ENCODE peak calls at places on chromosomes 5 and 9, in ten cellular contexts. N, H, V, B, Q, F, W, E, T and M are unnamed samples.

GRCh38 chr5:94432499-94432898 is 185.9 kb downstream of the KIAA0825 start:
- DNase-seq in N (no peak), H (peak), V (peak), B (no peak), Q (no peak), F (no peak), W (peak), E (no peak), T (peak), M (peak)

GRCh38 chr5:147949711-147950573 is 43.6 kb upstream of the C5orf46 start:
- DNase-seq in N (no peak), H (no peak), V (peak), B (peak), Q (no peak), F (no peak), W (peak), E (no peak), T (peak), M (peak)

GRCh38 chr5:1103505-1104326 is 8.1 kb downstream of the SLC12A7 start:
- DNase-seq in N (peak), H (peak), V (no peak), B (no peak), Q (no peak), F (peak), W (peak), E (peak), T (peak), M (no peak)

GRCh38 chr5:77168187-77168883 is 42.1 kb upstream of the PDE8B start:
- DNase-seq in N (peak), H (peak), V (no peak), B (peak), Q (no peak), F (peak), W (peak), E (peak), T (peak), M (peak)

GRCh38 chr5:179505636-179506261 is 44.6 kb upstream of the RUFY1 start:
- DNase-seq in N (no peak), H (no peak), V (no peak), B (no peak), Q (no peak), F (no peak), W (no peak), E (no peak), T (no peak), M (no peak)

GRCh38 chr5:610744-611730 is 1.1 kb upstream of the CEP72 start:
- DNase-seq in N (no peak), H (no peak), V (no peak), B (no peak), Q (no peak), F (no peak), W (no peak), E (no peak), T (no peak), M (no peak)

GRCh38 chr5:133595465-133595864 is 16.9 kb downstream of the FSTL4 start:
- DNase-seq in N (no peak), H (no peak), V (no peak), B (no peak), Q (no peak), F (no peak), W (no peak), E (no peak), T (no peak), M (no peak)

GRCh38 chr9:18109670-18110069 is 364.3 kb upstream of the ADAMTSL1 start:
- DNase-seq in N (no peak), H (no peak), V (no peak), B (no peak), Q (no peak), F (no peak), W (no peak), E (no peak), T (no peak), M (no peak)

GRCh38 chr5:125093776-125094175 is 347.3 kb upstream of the ZNF608 start:
- DNase-seq in N (no peak), H (no peak), V (peak), B (peak), Q (no peak), F (no peak), W (peak), E (no peak), T (peak), M (peak)

GRCh38 chr9:107989544-107989943 is 500.0 kb upstream of the KLF4 start:
- DNase-seq in N (no peak), H (peak), V (peak), B (no peak), Q (no peak), F (peak), W (peak), E (no peak), T (no peak), M (peak)

GRCh38 chr5:156947933-156948332 is 15.1 kb downstream of the TIMD4 start:
- DNase-seq in N (no peak), H (no peak), V (no peak), B (no peak), Q (no peak), F (no peak), W (no peak), E (no peak), T (no peak), M (no peak)

GRCh38 chr9:70563437-70564204 is 149.2 kb upstream of the KLF9 start:
- DNase-seq in N (no peak), H (peak), V (peak), B (no peak), Q (peak), F (no peak), W (peak), E (no peak), T (no peak), M (peak)

GRCh38 chr5:61332891-61333350 is 863 bp downstream of the ZSWIM6 start:
- DNase-seq in N (peak), H (peak), V (peak), B (peak), Q (peak), F (peak), W (peak), E (peak), T (peak), M (peak)

GRCh38 chr9:77879344-77880089 is 152.1 kb downstream of the GNAQ start:
- DNase-seq in N (no peak), H (no peak), V (peak), B (peak), Q (no peak), F (no peak), W (peak), E (no peak), T (no peak), M (no peak)

GRCh38 chr9:131500377-131500776 is 2.3 kb upstream of the POMT1 start:
- DNase-seq in N (no peak), H (no peak), V (peak), B (no peak), Q (peak), F (no peak), W (no peak), E (no peak), T (no peak), M (no peak)

GRCh38 chr5:60779431-60779830 is 64.6 kb downstream of the ELOVL7 start:
- DNase-seq in N (no peak), H (no peak), V (no peak), B (peak), Q (no peak), F (no peak), W (peak), E (no peak), T (no peak), M (no peak)

GRCh38 chr9:137728444-137729311 is 109.9 kb downstream of the EHMT1 start:
- DNase-seq in N (no peak), H (peak), V (no peak), B (no peak), Q (no peak), F (no peak), W (no peak), E (no peak), T (no peak), M (no peak)

GRCh38 chr9:24118170-24118569 is 292.1 kb upstream of the ELAVL2 start:
- DNase-seq in N (no peak), H (no peak), V (peak), B (peak), Q (no peak), F (no peak), W (no peak), E (no peak), T (no peak), M (no peak)

GRCh38 chr5:127696688-127697087 is 6.5 kb upstream of the CCDC192 start:
- DNase-seq in N (no peak), H (no peak), V (no peak), B (no peak), Q (no peak), F (no peak), W (peak), E (no peak), T (no peak), M (no peak)

GRCh38 chr5:115070737-115071136 is 99.0 kb downstream of the TRIM36 start:
- DNase-seq in N (no peak), H (no peak), V (no peak), B (no peak), Q (no peak), F (no peak), W (no peak), E (no peak), T (no peak), M (no peak)

GRCh38 chr9:70641031-70641430 is 226.6 kb upstream of the KLF9 start:
- DNase-seq in N (no peak), H (no peak), V (no peak), B (no peak), Q (no peak), F (no peak), W (no peak), E (no peak), T (no peak), M (no peak)

GRCh38 chr9:124356745-124357390 is 58.4 kb downstream of the PSMB7 start:
- DNase-seq in N (no peak), H (no peak), V (no peak), B (no peak), Q (no peak), F (no peak), W (no peak), E (no peak), T (no peak), M (no peak)

GRCh38 chr9:89527084-89527483 is 29.2 kb upstream of the SEMA4D start:
- DNase-seq in N (peak), H (peak), V (no peak), B (no peak), Q (no peak), F (no peak), W (no peak), E (peak), T (no peak), M (no peak)

GRCh38 chr9:135464181-135464580 is 15.4 kb upstream of the PPP1R26 start:
- DNase-seq in N (no peak), H (no peak), V (no peak), B (no peak), Q (no peak), F (no peak), W (no peak), E (no peak), T (no peak), M (no peak)

GRCh38 chr5:178371362-178372090 is 138.9 kb upstream of the PHYKPL start:
- DNase-seq in N (no peak), H (no peak), V (no peak), B (no peak), Q (no peak), F (no peak), W (no peak), E (no peak), T (no peak), M (no peak)
- H3K4me3 ChIP-seq in N (no peak), H (no peak), V (no peak), B (no peak), Q (no peak), F (no peak), W (no peak), E (no peak), T (no peak), M (peak)

GRCh38 chr9:133691659-133692363 is 46.3 kb downstream of the SARDH start:
- DNase-seq in N (no peak), H (no peak), V (peak), B (no peak), Q (no peak), F (no peak), W (peak), E (peak), T (no peak), M (peak)
- H3K4me3 ChIP-seq in N (no peak), H (no peak), V (no peak), B (no peak), Q (no peak), F (no peak), W (no peak), E (no peak), T (no peak), M (no peak)

GRCh38 chr5:177447066-177447610 is 524 bp downstream of the PRR7 start:
- DNase-seq in N (no peak), H (peak), V (peak), B (peak), Q (peak), F (peak), W (peak), E (no peak), T (no peak), M (peak)

GRCh38 chr5:177443144-177443983 is 3.2 kb upstream of the PRR7 start:
- DNase-seq in N (no peak), H (no peak), V (no peak), B (no peak), Q (no peak), F (no peak), W (no peak), E (no peak), T (no peak), M (no peak)

GRCh38 chr5:177446184-177447065 is at the start of gene PRR7:
- DNase-seq in N (peak), H (peak), V (peak), B (peak), Q (peak), F (peak), W (peak), E (peak), T (peak), M (peak)

GRCh38 chr5:177444106-177445051 is 2.2 kb upstream of the PRR7 start:
- DNase-seq in N (no peak), H (no peak), V (no peak), B (no peak), Q (no peak), F (no peak), W (no peak), E (no peak), T (no peak), M (no peak)

GRCh38 chr5:177445052-177446016 is 1.3 kb upstream of the PRR7 start:
- DNase-seq in N (no peak), H (no peak), V (no peak), B (no peak), Q (no peak), F (no peak), W (no peak), E (no peak), T (no peak), M (no peak)
- H3K4me3 ChIP-seq in N (no peak), H (no peak), V (no peak), B (no peak), Q (no peak), F (no peak), W (peak), E (no peak), T (no peak), M (no peak)

DNA sequence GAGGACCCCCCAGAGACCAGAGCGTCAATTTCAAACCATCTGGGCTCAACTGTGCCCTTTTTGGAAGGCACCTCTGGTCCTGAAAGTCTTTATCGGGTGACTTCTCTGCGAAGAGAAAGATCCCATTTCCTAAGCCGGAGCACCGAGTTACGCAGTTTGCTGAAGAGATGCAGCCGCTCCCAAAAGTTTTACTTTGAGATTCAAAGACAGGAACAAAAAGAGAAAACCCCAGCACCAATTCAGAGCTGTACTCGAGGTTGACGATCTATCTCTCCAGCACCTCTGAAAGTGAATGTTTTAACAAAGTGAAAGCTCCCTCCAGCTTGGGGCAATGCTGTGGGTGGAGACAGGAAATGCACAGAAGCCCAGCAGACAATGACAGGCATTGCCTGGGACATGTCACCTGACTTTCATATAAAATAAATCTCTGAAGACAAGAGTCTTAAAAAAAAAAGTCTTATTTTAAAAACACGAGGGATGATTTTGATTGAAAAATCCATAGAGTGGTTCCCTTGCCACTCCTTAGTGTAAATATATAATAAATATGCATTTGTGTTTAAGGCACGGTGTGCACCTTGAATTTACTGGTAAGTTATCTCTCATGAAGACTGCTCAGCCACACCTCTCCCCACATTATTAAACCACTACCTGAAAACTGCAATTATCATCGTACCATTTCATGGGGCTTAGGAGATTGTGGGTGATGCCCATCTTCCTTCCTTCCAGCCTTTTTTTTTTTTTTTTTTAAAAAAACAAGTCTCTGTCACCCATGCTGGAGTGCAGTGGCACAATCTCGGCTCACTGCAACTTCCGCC is 79.9 kb downstream of the FNBP1 start:
- DNase-seq in N (peak), H (peak), V (peak), B (no peak), Q (peak), F (peak), W (peak), E (peak), T (peak), M (peak)
- H3K4me3 ChIP-seq in N (peak), H (no peak), V (peak), B (no peak), Q (peak), F (peak), W (peak), E (peak), T (peak), M (peak)

GRCh38 chr5:119271758-119272730 is 83.8 kb upstream of the TNFAIP8 start:
- DNase-seq in N (no peak), H (no peak), V (no peak), B (no peak), Q (no peak), F (no peak), W (peak), E (no peak), T (no peak), M (peak)
- H3K4me3 ChIP-seq in N (no peak), H (no peak), V (no peak), B (no peak), Q (peak), F (no peak), W (no peak), E (no peak), T (no peak), M (peak)

GRCh38 chr9:27765266-27765665 is 192.0 kb upstream of the C9orf72 start:
- DNase-seq in N (no peak), H (no peak), V (peak), B (no peak), Q (no peak), F (no peak), W (no peak), E (no peak), T (no peak), M (no peak)
- H3K4me3 ChIP-seq in N (no peak), H (no peak), V (no peak), B (no peak), Q (no peak), F (no peak), W (no peak), E (no peak), T (no peak), M (no peak)